ENCODE peak calls at places on chromosome 21, in nine cellular contexts. One of them, this sample, is unnamed.
A peak's percentile ranks its signal among the peaks of the same experiment; 100 is the strongest.

GRCh38 chr21:36678538-36678937 is 20.4 kb upstream of the SIM2 start:
- DNase-seq in body of pancreas: no peak
- DNase-seq in heart left ventricle: no peak
- DNase-seq in H1: no peak
- DNase-seq in Peyer's patch: no peak
- DNase-seq in breast epithelium: no peak
- DNase-seq in stomach: no peak
- DNase-seq in IMR-90: no peak
- DNase-seq in upper lobe of left lung: no peak
- DNase-seq in this sample: no peak

GRCh38 chr21:34986561-34987533 is 62.3 kb downstream of the RUNX1 start:
- DNase-seq in body of pancreas: peak; percentile 51
- DNase-seq in heart left ventricle: no peak
- DNase-seq in H1: peak; percentile 15
- DNase-seq in Peyer's patch: peak; percentile 25
- DNase-seq in breast epithelium: no peak
- DNase-seq in stomach: no peak
- DNase-seq in IMR-90: peak; percentile 81
- DNase-seq in upper lobe of left lung: no peak
- DNase-seq in this sample: no peak

GRCh38 chr21:21712761-21713558 is 714.8 kb downstream of the NCAM2 start:
- DNase-seq in body of pancreas: no peak
- DNase-seq in heart left ventricle: no peak
- DNase-seq in H1: no peak
- DNase-seq in Peyer's patch: no peak
- DNase-seq in breast epithelium: no peak
- DNase-seq in stomach: no peak
- DNase-seq in IMR-90: peak; percentile 62
- DNase-seq in upper lobe of left lung: no peak
- DNase-seq in this sample: no peak

GRCh38 chr21:16241500-16241963 is 511.8 kb downstream of the USP25 start:
- DNase-seq in body of pancreas: no peak
- DNase-seq in heart left ventricle: no peak
- DNase-seq in H1: peak; percentile 46
- DNase-seq in Peyer's patch: no peak
- DNase-seq in breast epithelium: no peak
- DNase-seq in stomach: no peak
- DNase-seq in IMR-90: no peak
- DNase-seq in upper lobe of left lung: no peak
- DNase-seq in this sample: no peak

GRCh38 chr21:32412162-32412997 is at the start of gene EVA1C:
- DNase-seq in body of pancreas: peak; percentile 65
- DNase-seq in heart left ventricle: peak; percentile 75
- DNase-seq in H1: no peak
- DNase-seq in Peyer's patch: peak; percentile 25
- DNase-seq in breast epithelium: peak; percentile 53
- DNase-seq in stomach: peak; percentile 83
- DNase-seq in IMR-90: peak; percentile 30
- DNase-seq in upper lobe of left lung: peak; percentile 60
- DNase-seq in this sample: no peak

GRCh38 chr21:16476056-16476850 is 746.5 kb downstream of the USP25 start:
- DNase-seq in body of pancreas: no peak
- DNase-seq in heart left ventricle: no peak
- DNase-seq in H1: no peak
- DNase-seq in Peyer's patch: no peak
- DNase-seq in breast epithelium: no peak
- DNase-seq in stomach: no peak
- DNase-seq in IMR-90: no peak
- DNase-seq in upper lobe of left lung: no peak
- DNase-seq in this sample: no peak

GRCh38 chr21:37074546-37074945 is 1.5 kb downstream of the TTC3 start:
- DNase-seq in body of pancreas: no peak
- DNase-seq in heart left ventricle: no peak
- DNase-seq in H1: no peak
- DNase-seq in Peyer's patch: no peak
- DNase-seq in breast epithelium: no peak
- DNase-seq in stomach: no peak
- DNase-seq in IMR-90: no peak
- DNase-seq in upper lobe of left lung: no peak
- DNase-seq in this sample: no peak

GRCh38 chr21:40143822-40144525 is 276.7 kb downstream of the PCP4 start:
- DNase-seq in body of pancreas: peak; percentile 59
- DNase-seq in heart left ventricle: peak; percentile 24
- DNase-seq in H1: no peak
- DNase-seq in Peyer's patch: peak; percentile 21
- DNase-seq in breast epithelium: peak; percentile 33
- DNase-seq in stomach: peak; percentile 60
- DNase-seq in IMR-90: peak; percentile 18
- DNase-seq in upper lobe of left lung: no peak
- DNase-seq in this sample: no peak

GRCh38 chr21:33089439-33089838 is 19.5 kb downstream of the OLIG1 start:
- DNase-seq in body of pancreas: peak; percentile 55
- DNase-seq in heart left ventricle: no peak
- DNase-seq in H1: no peak
- DNase-seq in Peyer's patch: no peak
- DNase-seq in breast epithelium: no peak
- DNase-seq in stomach: no peak
- DNase-seq in IMR-90: no peak
- DNase-seq in upper lobe of left lung: peak; percentile 61
- DNase-seq in this sample: no peak

GRCh38 chr21:35072960-35073359 is 23.9 kb upstream of the RUNX1 start:
- DNase-seq in body of pancreas: peak; percentile 14
- DNase-seq in heart left ventricle: peak; percentile 48
- DNase-seq in H1: no peak
- DNase-seq in Peyer's patch: no peak
- DNase-seq in breast epithelium: peak; percentile 33
- DNase-seq in stomach: no peak
- DNase-seq in IMR-90: peak; percentile 77
- DNase-seq in upper lobe of left lung: no peak
- DNase-seq in this sample: no peak

GRCh38 chr21:25565272-25566199 is 41.7 kb downstream of the MRPL39 start:
- DNase-seq in body of pancreas: no peak
- DNase-seq in heart left ventricle: no peak
- DNase-seq in H1: no peak
- DNase-seq in Peyer's patch: no peak
- DNase-seq in breast epithelium: no peak
- DNase-seq in stomach: no peak
- DNase-seq in IMR-90: no peak
- DNase-seq in upper lobe of left lung: no peak
- DNase-seq in this sample: no peak
- TF ChIP-seq POLR2A in body of pancreas: no peak
- TF ChIP-seq POLR2A in heart left ventricle: no peak
- TF ChIP-seq POLR2A in H1: no peak
- TF ChIP-seq POLR2A in Peyer's patch: no peak
- TF ChIP-seq POLR2A in breast epithelium: no peak
- TF ChIP-seq POLR2A in stomach: no peak
- TF ChIP-seq POLR2A in IMR-90: no peak
- TF ChIP-seq POLR2A in upper lobe of left lung: no peak
- TF ChIP-seq POLR2A in this sample: no peak

GRCh38 chr21:44909719-44910118 is 11.0 kb downstream of the ITGB2 start:
- DNase-seq in body of pancreas: no peak
- DNase-seq in heart left ventricle: no peak
- DNase-seq in H1: no peak
- DNase-seq in Peyer's patch: no peak
- DNase-seq in breast epithelium: no peak
- DNase-seq in stomach: no peak
- DNase-seq in IMR-90: no peak
- DNase-seq in upper lobe of left lung: no peak
- DNase-seq in this sample: no peak

GRCh38 chr21:44908496-44908895 is 12.2 kb downstream of the ITGB2 start:
- DNase-seq in body of pancreas: no peak
- DNase-seq in heart left ventricle: no peak
- DNase-seq in H1: no peak
- DNase-seq in Peyer's patch: no peak
- DNase-seq in breast epithelium: no peak
- DNase-seq in stomach: no peak
- DNase-seq in IMR-90: no peak
- DNase-seq in upper lobe of left lung: no peak
- DNase-seq in this sample: no peak

GRCh38 chr21:44907966-44908364 is 12.7 kb downstream of the ITGB2 start:
- DNase-seq in body of pancreas: peak; percentile 63
- DNase-seq in heart left ventricle: peak; percentile 58
- DNase-seq in H1: no peak
- DNase-seq in Peyer's patch: no peak
- DNase-seq in breast epithelium: no peak
- DNase-seq in stomach: no peak
- DNase-seq in IMR-90: no peak
- DNase-seq in upper lobe of left lung: peak; percentile 75
- DNase-seq in this sample: no peak

GRCh38 chr21:44907225-44907965 is 13.3 kb downstream of the ITGB2 start:
- DNase-seq in body of pancreas: no peak
- DNase-seq in heart left ventricle: no peak
- DNase-seq in H1: no peak
- DNase-seq in Peyer's patch: no peak
- DNase-seq in breast epithelium: no peak
- DNase-seq in stomach: no peak
- DNase-seq in IMR-90: no peak
- DNase-seq in upper lobe of left lung: peak; percentile 48
- DNase-seq in this sample: no peak

DNA sequence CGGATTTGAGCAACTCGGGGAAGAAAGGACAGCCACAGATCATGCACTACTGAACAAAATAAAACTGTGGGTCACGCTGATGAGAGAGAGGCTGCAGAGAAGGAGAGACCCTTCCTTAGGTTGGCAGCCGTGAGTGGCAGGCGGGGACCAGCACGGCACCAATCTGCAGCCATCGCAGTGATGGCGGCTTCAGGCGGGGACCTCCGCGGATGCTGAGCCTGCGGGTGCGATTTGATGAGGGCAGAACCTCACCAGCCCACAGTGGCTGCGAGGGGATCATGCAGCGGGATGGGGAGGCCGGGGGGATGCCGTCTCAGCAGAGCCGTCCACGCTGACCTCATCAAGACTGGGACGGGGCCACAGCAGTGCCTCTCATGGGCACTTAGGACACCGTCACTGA is 11.8 kb downstream of the ITGB2 start:
- DNase-seq in body of pancreas: no peak
- DNase-seq in heart left ventricle: no peak
- DNase-seq in H1: no peak
- DNase-seq in Peyer's patch: no peak
- DNase-seq in breast epithelium: no peak
- DNase-seq in stomach: no peak
- DNase-seq in IMR-90: no peak
- DNase-seq in upper lobe of left lung: no peak
- DNase-seq in this sample: no peak
- H3K4me1 ChIP-seq in body of pancreas: peaks cover 25% of the 10 kb centered on the region
- H3K4me1 ChIP-seq in heart left ventricle: peaks cover 9% of the 10 kb centered on the region
- H3K4me1 ChIP-seq in H1: no peaks in the 10 kb centered on the region
- H3K4me1 ChIP-seq in Peyer's patch: peaks cover 41% of the 10 kb centered on the region
- H3K4me1 ChIP-seq in breast epithelium: peaks cover 8% of the 10 kb centered on the region
- H3K4me1 ChIP-seq in stomach: peaks cover 74% of the 10 kb centered on the region
- H3K4me1 ChIP-seq in IMR-90: peaks cover 6% of the 10 kb centered on the region
- H3K4me1 ChIP-seq in upper lobe of left lung: peaks cover 59% of the 10 kb centered on the region
- H3K4me1 ChIP-seq in this sample: peaks cover 39% of the 10 kb centered on the region

DNA sequence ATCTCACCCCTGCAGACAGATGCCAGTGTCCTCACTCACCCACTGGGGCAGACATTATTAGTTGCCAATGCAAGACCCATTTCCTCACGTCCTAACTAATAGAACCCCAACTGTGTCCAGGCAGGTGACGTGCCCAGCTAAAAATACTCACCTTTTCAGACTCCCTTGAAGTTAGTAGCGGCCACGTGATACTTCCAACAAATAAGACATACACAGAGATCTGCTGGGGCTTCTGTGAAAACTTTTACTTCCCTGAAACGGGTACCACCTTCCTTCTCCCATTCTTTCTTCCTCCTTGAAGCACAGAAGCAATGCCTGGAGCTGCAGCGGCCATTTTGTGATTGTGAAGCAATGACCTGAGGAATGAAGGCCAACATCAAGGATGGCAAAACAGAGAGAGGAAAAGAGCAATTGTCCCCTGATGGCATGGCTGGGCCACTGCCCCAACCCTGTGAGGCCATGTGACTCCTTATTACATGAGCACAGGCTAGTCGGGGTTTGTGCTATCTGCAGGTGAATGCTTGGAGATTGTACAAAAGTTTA is 74.4 kb upstream of the TMPRSS2 start:
- DNase-seq in body of pancreas: no peak
- DNase-seq in heart left ventricle: no peak
- DNase-seq in H1: no peak
- DNase-seq in Peyer's patch: no peak
- DNase-seq in breast epithelium: peak; percentile 11
- DNase-seq in stomach: peak; percentile 23
- DNase-seq in IMR-90: no peak
- DNase-seq in upper lobe of left lung: no peak
- DNase-seq in this sample: no peak
- H3K27ac ChIP-seq in body of pancreas: peak overlapping the region; percentile 92
- H3K27ac ChIP-seq in heart left ventricle: no peak overlapping the region
- H3K27ac ChIP-seq in H1: no peak overlapping the region
- H3K27ac ChIP-seq in Peyer's patch: no peak overlapping the region
- H3K27ac ChIP-seq in breast epithelium: no peak overlapping the region
- H3K27ac ChIP-seq in stomach: peak overlapping the region; percentile 73
- H3K27ac ChIP-seq in IMR-90: no peak overlapping the region
- H3K27ac ChIP-seq in upper lobe of left lung: peak overlapping the region; percentile 50
- H3K27ac ChIP-seq in this sample: peak overlapping the region; percentile 70

GRCh38 chr21:46368533-46369285 is 44.8 kb downstream of the PCNT start:
- DNase-seq in body of pancreas: no peak
- DNase-seq in heart left ventricle: no peak
- DNase-seq in H1: no peak
- DNase-seq in Peyer's patch: no peak
- DNase-seq in breast epithelium: no peak
- DNase-seq in stomach: no peak
- DNase-seq in IMR-90: no peak
- DNase-seq in upper lobe of left lung: peak; percentile 23
- DNase-seq in this sample: no peak
- TF ChIP-seq POLR2A in body of pancreas: no peak
- TF ChIP-seq POLR2A in heart left ventricle: no peak
- TF ChIP-seq POLR2A in H1: no peak
- TF ChIP-seq POLR2A in Peyer's patch: no peak
- TF ChIP-seq POLR2A in breast epithelium: no peak
- TF ChIP-seq POLR2A in stomach: no peak
- TF ChIP-seq POLR2A in IMR-90: no peak
- TF ChIP-seq POLR2A in upper lobe of left lung: no peak
- TF ChIP-seq POLR2A in this sample: no peak